ENCODE peak calls at places on chromosomes 2 and 18, in five cellular contexts. I is myocyte; F is stimulated activated naive CD4-positive, alpha-beta T cell treated with Interleukin-2 at 50 U/mL for 16 hours; A is GM10248; U is activated CD8-positive, alpha-beta memory T cell treated with anti-CD3 and anti-CD28 coated beads, Interleukin-2, amount 50 U/mL, for 48 hours. Q is an unnamed sample.

GRCh38 chr2:161681043-161681442 is 56.8 kb downstream of the SLC4A10 start:
- DNase-seq in I (peak), F (no peak), U (no peak), A (no peak), Q (peak)

GRCh38 chr2:44184106-44184505 is 15.4 kb downstream of the PPM1B start:
- DNase-seq in I (no peak), U (no peak), A (peak), F (no peak), Q (no peak)

GRCh38 chr18:55489034-55489741 is 98.8 kb downstream of the TCF4 start:
- DNase-seq in F (no peak), A (no peak), U (no peak), I (no peak), Q (no peak)

GRCh38 chr2:218429951-218430692 is 11.2 kb downstream of the VIL1 start:
- DNase-seq in F (no peak), I (no peak), U (no peak), A (peak), Q (no peak)

GRCh38 chr18:70280007-70280925 is 8.6 kb upstream of the SOCS6 start:
- DNase-seq in U (no peak), A (no peak), F (no peak), I (no peak), Q (no peak)

GRCh38 chr2:173432049-173432754 is 77.5 kb downstream of the CDCA7 start:
- DNase-seq in I (peak), F (no peak), U (no peak), A (no peak), Q (no peak)

GRCh38 chr2:19675003-19675629 is 226.7 kb downstream of the TTC32 start:
- DNase-seq in I (no peak), U (no peak), F (no peak), A (no peak), Q (no peak)

GRCh38 chr2:171956135-171956830 is 34.0 kb downstream of the HAT1 start:
- DNase-seq in U (no peak), A (no peak), F (no peak), I (no peak), Q (no peak)

GRCh38 chr2:47559079-47559684 is 156.2 kb downstream of the MSH2 start:
- DNase-seq in I (no peak), F (no peak), A (no peak), U (no peak), Q (peak)

GRCh38 chr2:173589604-173590277 is 235.1 kb downstream of the CDCA7 start:
- DNase-seq in A (no peak), I (no peak), F (no peak), U (no peak), Q (peak)

GRCh38 chr2:241161646-241162281 is 11.5 kb downstream of the PPP1R7 start:
- DNase-seq in U (no peak), I (peak), F (no peak), A (no peak), Q (no peak)

GRCh38 chr2:239159476-239159911 is 241.3 kb downstream of the HDAC4 start:
- DNase-seq in U (no peak), F (no peak), A (no peak), I (no peak), Q (no peak)

GRCh38 chr2:88680266-88680902 is 11.1 kb upstream of the RPIA start:
- DNase-seq in F (no peak), I (no peak), U (no peak), A (no peak), Q (no peak)

GRCh38 chr2:235728401-235729181 is 234.7 kb downstream of the AGAP1 start:
- DNase-seq in F (no peak), A (no peak), I (peak), U (no peak), Q (no peak)

GRCh38 chr18:42183746-42184145 is 228.7 kb downstream of the PIK3C3 start:
- DNase-seq in I (peak), F (no peak), U (no peak), A (no peak), Q (peak)

GRCh38 chr2:45343618-45344017 is 267.4 kb downstream of the SRBD1 start:
- DNase-seq in U (no peak), F (no peak), I (no peak), A (no peak), Q (no peak)

GRCh38 chr2:85767803-85768665 is 14.2 kb downstream of the ATOH8 start:
- DNase-seq in I (peak), U (no peak), A (no peak), F (no peak), Q (no peak)

GRCh38 chr18:50315100-50315871 is 27.8 kb upstream of the CXXC1 start:
- DNase-seq in U (no peak), I (no peak), A (peak), F (no peak), Q (no peak)

GRCh38 chr2:71880846-71881610 is 266.6 kb downstream of the CYP26B1 start:
- DNase-seq in F (no peak), I (peak), A (no peak), U (peak), Q (peak)

GRCh38 chr2:164644036-164644700 is 22.9 kb upstream of the GRB14 start:
- DNase-seq in A (no peak), U (no peak), I (no peak), F (no peak), Q (peak)

GRCh38 chr2:142877265-142877756 is at the start of gene KYNU:
- DNase-seq in F (no peak), I (no peak), U (no peak), A (no peak), Q (peak)

GRCh38 chr18:36829362-36830140 is 624 bp downstream of the KIAA1328 start:
- DNase-seq in F (no peak), A (no peak), U (no peak), I (no peak), Q (peak)

GRCh38 chr2:161172901-161173540 is 12.8 kb downstream of the TANK start:
- DNase-seq in A (peak), F (no peak), U (no peak), I (no peak), Q (no peak)

GRCh38 chr2:239279508-239280295 is 121.1 kb downstream of the HDAC4 start:
- DNase-seq in F (no peak), I (peak), U (peak), A (no peak), Q (no peak)

GRCh38 chr2:113218283-113219091 is 44.7 kb downstream of the PSD4 start:
- DNase-seq in A (no peak), F (no peak), I (peak), U (no peak), Q (peak)

GRCh38 chr2:19347619-19348562 is 10.5 kb downstream of the OSR1 start:
- DNase-seq in U (peak), I (peak), F (peak), A (peak), Q (peak)

GRCh38 chr2:175837046-175837445 is 165.0 kb downstream of the LNPK start:
- DNase-seq in A (no peak), I (peak), U (no peak), F (no peak), Q (no peak)

GRCh38 chr2:229674830-229675530 is 39.4 kb downstream of the DNER start:
- DNase-seq in F (no peak), A (no peak), I (no peak), U (no peak), Q (no peak)

GRCh38 chr2:26298638-26299393 is 47.1 kb upstream of the SELENOI start:
- DNase-seq in U (peak), A (no peak), F (no peak), I (peak), Q (no peak)

GRCh38 chr2:62326735-62327134 is 130.8 kb downstream of the B3GNT2 start:
- DNase-seq in A (no peak), F (no peak), U (no peak), I (no peak), Q (no peak)